ENCODE peak calls at places on chromosomes 11 and 22, in nine cellular contexts. G is testis, F is mucosa of descending colon, R is AG04449, I is left lung, U is endothelial cell, W is cardiac fibroblast, M is body of pancreas, Q is spleen. N is an unnamed sample.

GRCh38 chr22:50293441-50294318 is 13.8 kb downstream of the PLXNB2 start:
- DNase-seq in F (peak; percentile 86), R (no peak), W (peak; percentile 68), U (peak; percentile 57), Q (peak; percentile 88), M (peak; percentile 82), I (peak; percentile 91), G (peak; percentile 63), N (peak; percentile 50)

GRCh38 chr11:75241036-75241905 is 697 bp downstream of the TPBGL start:
- DNase-seq in Q (peak; percentile 97), M (peak; percentile 82), U (peak; percentile 98), I (peak; percentile 98), W (peak; percentile 80), F (peak; percentile 88), G (peak; percentile 86), R (no peak), N (peak; percentile 91)

GRCh38 chr11:61797263-61797944 is 4.7 kb downstream of the FEN1 start:
- DNase-seq in R (no peak), G (peak; percentile 91), U (peak; percentile 72), W (peak; percentile 92), M (peak; percentile 83), Q (peak; percentile 76), F (peak; percentile 92), I (no peak), N (peak; percentile 66)

GRCh38 chr11:111841370-111842053 is 29.9 kb downstream of the ALG9 start:
- DNase-seq in F (peak; percentile 97), M (peak; percentile 86), Q (peak; percentile 92), U (peak; percentile 82), I (no peak), G (peak; percentile 96), R (peak; percentile 96), W (peak; percentile 90), N (peak; percentile 85)

GRCh38 chr22:40853961-40854360 is 2.5 kb downstream of the ST13 start:
- DNase-seq in R (no peak), F (no peak), M (no peak), U (no peak), I (no peak), G (peak; percentile 37), Q (no peak), W (no peak), N (no peak)

GRCh38 chr11:46391186-46391577 is 394 bp downstream of the CHRM4 start:
- DNase-seq in I (peak; percentile 76), G (no peak), M (no peak), F (no peak), W (no peak), U (no peak), Q (no peak), R (no peak), N (no peak)

GRCh38 chr22:37021710-37022482 is 2.4 kb downstream of the MPST start:
- DNase-seq in U (peak; percentile 43), R (no peak), F (peak; percentile 70), M (peak; percentile 47), Q (peak; percentile 89), I (peak; percentile 90), W (peak; percentile 48), G (peak; percentile 50), N (peak; percentile 50)

GRCh38 chr22:22691716-22692701 is 47.6 kb downstream of the GGTLC2 start:
- DNase-seq in Q (no peak), U (no peak), I (no peak), G (no peak), M (no peak), W (peak; percentile 70), F (no peak), R (no peak), N (no peak)

GRCh38 chr22:45529966-45530575 is 27.4 kb downstream of the FBLN1 start:
- DNase-seq in U (no peak), R (no peak), W (no peak), F (no peak), M (no peak), I (no peak), Q (no peak), G (no peak), N (no peak)

GRCh38 chr11:7364660-7365059 is 113.0 kb downstream of the SYT9 start:
- DNase-seq in U (no peak), F (no peak), M (no peak), Q (no peak), G (no peak), R (no peak), W (no peak), I (no peak), N (no peak)

GRCh38 chr11:127063191-127063590 is 62.6 kb upstream of the KIRREL3 start:
- DNase-seq in W (no peak), Q (no peak), M (no peak), G (no peak), I (no peak), R (no peak), F (no peak), U (no peak), N (no peak)

GRCh38 chr11:114088836-114089235 is 29.3 kb downstream of the ZBTB16 start:
- DNase-seq in G (peak; percentile 34), W (no peak), F (no peak), M (no peak), I (no peak), U (no peak), Q (no peak), R (no peak), N (peak; percentile 69)

GRCh38 chr11:6650980-6651379 is 4.6 kb downstream of the DCHS1 start:
- DNase-seq in U (no peak), F (no peak), Q (no peak), M (no peak), R (no peak), G (no peak), W (peak; percentile 51), I (no peak), N (no peak)

GRCh38 chr11:65417221-65417701 is 5.3 kb upstream of the NEAT1 start:
- DNase-seq in F (peak; percentile 48), Q (peak; percentile 92), I (peak; percentile 86), R (no peak), W (peak; percentile 8), U (no peak), G (peak; percentile 52), M (peak; percentile 61), N (no peak)

GRCh38 chr11:69480547-69481392 is 693 bp upstream of the LINC01488 start:
- DNase-seq in M (peak; percentile 75), Q (peak; percentile 59), R (no peak), I (peak; percentile 58), F (peak; percentile 82), G (peak; percentile 20), U (no peak), W (peak; percentile 45), N (peak; percentile 63)

GRCh38 chr11:83257638-83258229 is 28.4 kb downstream of the CCDC90B start:
- DNase-seq in U (no peak), M (no peak), I (no peak), Q (no peak), W (peak; percentile 89), F (no peak), R (no peak), G (no peak), N (no peak)

GRCh38 chr11:68369161-68369560 is 56.8 kb downstream of the LRP5 start:
- DNase-seq in F (no peak), M (no peak), R (no peak), U (no peak), Q (no peak), I (no peak), W (no peak), G (no peak), N (no peak)

GRCh38 chr11:131889146-131889577 is 518.7 kb downstream of the NTM start:
- DNase-seq in M (no peak), G (no peak), W (peak; percentile 94), U (no peak), F (no peak), Q (no peak), R (peak; percentile 80), I (no peak), N (no peak)

GRCh38 chr11:120280566-120281160 is 40.7 kb downstream of the POU2F3 start:
- DNase-seq in F (no peak), G (no peak), R (no peak), W (no peak), I (no peak), Q (no peak), U (no peak), M (no peak), N (no peak)
- TF ChIP-seq CTCF in F (no peak), G (no peak), R (no peak), W (no peak), I (no peak), Q (no peak), U (no peak), M (no peak), N (no peak)

DNA sequence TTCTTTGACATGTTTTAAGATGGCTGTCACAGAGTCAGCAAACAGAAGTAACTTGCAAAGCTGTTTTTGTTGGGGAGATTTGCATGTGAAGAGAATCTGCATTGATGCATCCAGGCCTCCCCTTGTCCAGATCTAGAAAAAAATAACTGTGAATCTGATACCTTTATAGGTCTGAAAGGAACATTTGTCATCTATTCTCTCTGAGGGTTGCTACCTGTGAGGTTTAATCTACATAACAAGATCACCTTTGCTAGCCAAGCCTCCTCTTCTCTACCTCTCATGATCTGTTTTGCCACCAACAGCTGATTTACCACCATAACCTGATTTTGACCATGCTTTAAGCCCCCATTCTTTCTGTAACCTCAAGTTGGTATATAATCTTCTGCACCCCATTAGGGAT is 47.2 kb upstream of the SLC5A12 start:
- DNase-seq in I (no peak), Q (no peak), F (no peak), U (no peak), M (no peak), G (no peak), R (no peak), W (no peak), N (no peak)
- TF ChIP-seq CTCF in I (no peak), Q (no peak), F (no peak), U (no peak), M (no peak), G (no peak), R (no peak), W (no peak), N (no peak)

GRCh38 chr11:98507208-98507607 is 513.5 kb upstream of the CNTN5 start:
- DNase-seq in R (no peak), Q (no peak), I (no peak), W (no peak), U (no peak), F (no peak), G (no peak), M (no peak), N (no peak)
- TF ChIP-seq CTCF in R (no peak), Q (no peak), I (no peak), W (no peak), U (no peak), F (no peak), G (no peak), M (no peak), N (no peak)

DNA sequence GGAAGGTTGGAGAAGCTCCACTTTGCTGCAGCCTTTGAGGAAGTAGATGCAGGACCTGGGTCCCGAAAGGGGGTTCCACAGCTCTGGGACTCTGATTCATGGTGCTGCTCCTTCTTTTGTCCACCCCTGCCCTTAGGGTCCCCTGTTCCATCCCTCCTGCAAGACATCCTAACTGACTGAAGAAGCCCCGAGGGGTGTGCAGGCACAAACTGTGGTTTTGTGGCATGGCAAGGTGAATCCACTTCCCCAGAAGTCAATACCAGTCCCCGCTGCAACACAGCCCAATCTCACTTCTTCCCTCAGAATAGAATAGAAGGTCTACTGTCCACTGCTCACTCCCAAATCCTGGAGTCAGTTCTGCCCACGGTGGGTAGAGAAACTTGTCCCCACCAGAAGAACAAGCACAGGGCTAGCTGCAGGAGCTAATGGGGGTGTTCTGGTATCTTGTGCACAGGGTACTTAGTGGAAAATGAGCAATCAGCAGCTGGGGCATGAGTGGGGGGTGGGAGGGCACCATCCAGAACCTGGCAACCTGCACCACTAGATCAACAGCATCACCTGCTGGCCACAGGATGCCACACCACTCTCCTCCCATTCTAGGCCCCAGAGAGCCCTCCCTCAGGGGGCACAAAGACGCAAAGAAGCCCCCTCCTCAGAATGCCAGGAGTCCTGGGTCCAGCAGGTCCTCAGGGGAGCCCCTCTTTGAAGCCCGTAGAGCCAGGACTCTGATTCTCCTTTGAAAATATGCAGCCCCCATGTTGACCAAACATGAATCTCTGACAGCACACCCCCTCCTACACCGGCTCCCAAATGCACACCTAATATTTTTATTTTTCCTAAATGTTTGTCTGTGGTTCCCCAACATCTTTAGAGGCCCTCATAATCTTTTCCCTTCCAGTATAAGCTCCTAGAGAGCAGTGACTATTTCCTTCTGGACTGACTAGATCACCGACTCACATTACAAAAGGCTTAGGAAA is 14.1 kb downstream of the SPATA19 start:
- DNase-seq in U (no peak), M (no peak), Q (no peak), R (no peak), G (no peak), I (no peak), W (no peak), F (no peak), N (no peak)
- TF ChIP-seq CTCF in U (peak; percentile 64), M (no peak), Q (peak; percentile 35), R (no peak), G (no peak), I (no peak), W (no peak), F (no peak), N (peak; percentile 5)